ENCODE peak calls at places on chromosomes 7 and 10, in six cellular contexts. B, Y, L, Q, R and C are unnamed samples.

GRCh38 chr10:18238875-18239485 is 98.8 kb downstream of the CACNB2 start:
- DNase-seq in L (no peak), Y (no peak), R (no peak), Q (no peak), B (no peak), C (no peak)

GRCh38 chr7:47483604-47484273 is 98.2 kb downstream of the TNS3 start:
- DNase-seq in B (no peak), Q (no peak), L (no peak), Y (no peak), R (no peak), C (no peak)

GRCh38 chr10:31352436-31353226 is 33.6 kb downstream of the ZEB1 start:
- DNase-seq in Q (no peak), Y (peak), L (no peak), B (no peak), R (no peak), C (no peak)

GRCh38 chr7:30771859-30772429 is 727 bp downstream of the MINDY4 start:
- DNase-seq in L (no peak), Y (no peak), B (no peak), R (no peak), Q (no peak), C (no peak)

GRCh38 chr7:45692031-45692430 is 117.9 kb downstream of the ADCY1 start:
- DNase-seq in R (no peak), Q (no peak), B (no peak), L (no peak), Y (no peak), C (no peak)

GRCh38 chr7:56105508-56105907 is 768 bp downstream of the CHCHD2 start:
- DNase-seq in L (no peak), Y (no peak), B (no peak), R (no peak), Q (peak), C (no peak)

GRCh38 chr7:27162930-27163775 is 2.2 kb downstream of the HOXA9 start:
- DNase-seq in R (no peak), Q (no peak), B (no peak), Y (no peak), L (no peak), C (no peak)

GRCh38 chr10:5977471-5978370 is at the start of gene IL15RA:
- DNase-seq in Q (peak), B (peak), Y (no peak), L (no peak), R (peak), C (peak)

GRCh38 chr7:102992820-102993531 is 80.2 kb downstream of the LRRC17 start:
- DNase-seq in L (no peak), R (no peak), Y (no peak), Q (no peak), B (no peak), C (no peak)

GRCh38 chr7:781228-781864 is 50.9 kb upstream of the SUN1 start:
- DNase-seq in B (no peak), R (no peak), Y (no peak), L (no peak), Q (no peak), C (no peak)

GRCh38 chr10:106577266-106577665 is 587.2 kb downstream of the SORCS1 start:
- DNase-seq in L (no peak), Y (no peak), R (no peak), B (no peak), Q (no peak), C (no peak)

GRCh38 chr7:19621740-19622139 is 87.1 kb downstream of the POLR1F start:
- DNase-seq in Y (no peak), B (no peak), L (no peak), Q (no peak), R (no peak), C (no peak)

GRCh38 chr7:77266162-77266807 is 66.7 kb upstream of the FGL2 start:
- DNase-seq in B (no peak), Q (no peak), R (no peak), Y (no peak), L (no peak), C (no peak)

GRCh38 chr10:69835875-69836727 is 34.4 kb downstream of the COL13A1 start:
- DNase-seq in L (no peak), B (no peak), Y (no peak), R (no peak), Q (no peak), C (no peak)

GRCh38 chr10:109924947-109925620 is 1.8 kb upstream of the XPNPEP1 start:
- DNase-seq in R (no peak), B (no peak), Y (no peak), L (no peak), Q (no peak), C (no peak)

GRCh38 chr7:57381581-57381980 is 68.4 kb upstream of the ZNF716 start:
- DNase-seq in B (no peak), Q (no peak), L (no peak), R (no peak), Y (no peak), C (no peak)

GRCh38 chr7:105787793-105788192 is 88.6 kb downstream of the ATXN7L1 start:
- DNase-seq in Y (no peak), Q (no peak), B (no peak), L (no peak), R (no peak), C (no peak)

GRCh38 chr7:134996097-134996550 is 9.8 kb downstream of the AGBL3 start:
- DNase-seq in R (no peak), Y (no peak), L (no peak), Q (no peak), B (no peak), C (no peak)

GRCh38 chr10:130040351-130040750 is 70.3 kb downstream of the C10orf143 start:
- DNase-seq in Y (no peak), Q (no peak), L (no peak), B (no peak), R (no peak), C (no peak)

GRCh38 chr7:80347173-80347572 is 164.7 kb downstream of the GNAT3 start:
- DNase-seq in Q (no peak), Y (no peak), R (no peak), L (no peak), B (no peak), C (no peak)

GRCh38 chr10:96366508-96366907 is 7.7 kb upstream of the OPALIN start:
- DNase-seq in R (no peak), L (no peak), Q (no peak), Y (no peak), B (no peak), C (no peak)

GRCh38 chr7:1536768-1537630 is 6.5 kb downstream of the MAFK start:
- DNase-seq in L (peak), Q (no peak), R (no peak), Y (peak), B (no peak), C (no peak)

GRCh38 chr7:98470131-98470985 is 69.5 kb upstream of the BAIAP2L1 start:
- DNase-seq in L (no peak), R (no peak), B (peak), Y (no peak), Q (peak), C (peak)